ENCODE peak calls at places on chromosomes 13 and 19, in seven cellular contexts. L is heart right ventricle, I is breast epithelium, D is ovary, W is thoracic aorta, C is neural progenitor cell, S is left ventricle myocardium inferior. Q is an unnamed sample.

GRCh38 chr13:35814573-35814972 is 316.6 kb downstream of the DCLK1 start:
- DNase-seq in L (no peak), I (no peak), D (no peak), W (no peak), C (no peak), S (no peak), Q (peak; percentile 52)

GRCh38 chr19:53549354-53549753 is 11.4 kb downstream of the ZNF331 start:
- DNase-seq in L (no peak), I (no peak), D (no peak), W (no peak), C (no peak), S (no peak), Q (peak; percentile 96)

GRCh38 chr19:48308695-48309586 is 16.4 kb upstream of the EMP3 start:
- DNase-seq in L (no peak), I (no peak), D (no peak), W (no peak), C (peak; percentile 55), S (no peak), Q (peak; percentile 48)

GRCh38 chr19:46021531-46022041 is 1.3 kb downstream of the PGLYRP1 start:
- DNase-seq in L (no peak), I (peak; percentile 48), D (no peak), W (no peak), C (no peak), S (no peak), Q (no peak)

GRCh38 chr13:99464441-99464949 is 36.8 kb upstream of the TM9SF2 start:
- DNase-seq in L (no peak), I (no peak), D (no peak), W (no peak), C (no peak), S (no peak), Q (peak; percentile 83)

GRCh38 chr19:42419309-42419708 is 7.9 kb downstream of the LIPE start:
- DNase-seq in L (peak; percentile 68), I (no peak), D (no peak), W (no peak), C (no peak), S (peak; percentile 57), Q (no peak)

GRCh38 chr19:1808395-1808731 is 3.7 kb downstream of the ATP8B3 start:
- DNase-seq in L (no peak), I (no peak), D (no peak), W (no peak), C (no peak), S (no peak), Q (no peak)

GRCh38 chr19:33248104-33248503 is 22.5 kb upstream of the SLC7A10 start:
- DNase-seq in L (no peak), I (no peak), D (no peak), W (no peak), C (no peak), S (no peak), Q (no peak)

GRCh38 chr13:107348931-107349330 is 781.0 kb upstream of the ARGLU1 start:
- DNase-seq in L (no peak), I (no peak), D (no peak), W (no peak), C (no peak), S (no peak), Q (peak; percentile 79)

GRCh38 chr13:39612023-39612637 is 9.1 kb upstream of the LHFPL6 start:
- DNase-seq in L (no peak), I (peak; percentile 53), D (peak; percentile 83), W (peak; percentile 47), C (peak; percentile 82), S (no peak), Q (peak; percentile 84)

GRCh38 chr13:110403315-110403714 is 96.2 kb downstream of the COL4A2 start:
- DNase-seq in L (no peak), I (no peak), D (no peak), W (no peak), C (no peak), S (no peak), Q (peak; percentile 60)

GRCh38 chr13:26557393-26558073 is at the start of gene WASF3:
- DNase-seq in L (peak; percentile 95), I (peak; percentile 85), D (peak; percentile 96), W (peak; percentile 57), C (peak; percentile 99), S (peak; percentile 94), Q (peak; percentile 86)

GRCh38 chr13:103130681-103131210 is 64.5 kb upstream of the SLC10A2 start:
- DNase-seq in L (no peak), I (no peak), D (no peak), W (no peak), C (no peak), S (no peak), Q (no peak)

GRCh38 chr13:66618702-66619101 is 611.4 kb downstream of the PCDH9 start:
- DNase-seq in L (no peak), I (no peak), D (no peak), W (no peak), C (peak; percentile 7), S (no peak), Q (peak; percentile 10)

GRCh38 chr19:35783469-35784400 is 8.4 kb downstream of the ARHGAP33 start:
- DNase-seq in L (no peak), I (no peak), D (peak; percentile 23), W (no peak), C (no peak), S (no peak), Q (no peak)
- H3K4me3 ChIP-seq in L (no peak overlapping the region), I (no peak overlapping the region), D (no peak overlapping the region), W (no peak overlapping the region), C (peak overlapping the region; percentile 43), S (no peak overlapping the region), Q (no peak overlapping the region)

GRCh38 chr13:30856004-30856790 is 49.9 kb upstream of the MEDAG start:
- DNase-seq in L (no peak), I (no peak), D (no peak), W (no peak), C (no peak), S (no peak), Q (no peak)

GRCh38 chr13:30857636-30858035 is 48.4 kb upstream of the MEDAG start:
- DNase-seq in L (no peak), I (no peak), D (no peak), W (no peak), C (no peak), S (no peak), Q (no peak)

GRCh38 chr13:30859326-30859725 is 46.7 kb upstream of the MEDAG start:
- DNase-seq in L (no peak), I (no peak), D (no peak), W (no peak), C (peak; percentile 20), S (no peak), Q (no peak)

GRCh38 chr13:30855569-30855968 is 50.5 kb upstream of the MEDAG start:
- DNase-seq in L (no peak), I (no peak), D (no peak), W (no peak), C (no peak), S (no peak), Q (no peak)

DNA sequence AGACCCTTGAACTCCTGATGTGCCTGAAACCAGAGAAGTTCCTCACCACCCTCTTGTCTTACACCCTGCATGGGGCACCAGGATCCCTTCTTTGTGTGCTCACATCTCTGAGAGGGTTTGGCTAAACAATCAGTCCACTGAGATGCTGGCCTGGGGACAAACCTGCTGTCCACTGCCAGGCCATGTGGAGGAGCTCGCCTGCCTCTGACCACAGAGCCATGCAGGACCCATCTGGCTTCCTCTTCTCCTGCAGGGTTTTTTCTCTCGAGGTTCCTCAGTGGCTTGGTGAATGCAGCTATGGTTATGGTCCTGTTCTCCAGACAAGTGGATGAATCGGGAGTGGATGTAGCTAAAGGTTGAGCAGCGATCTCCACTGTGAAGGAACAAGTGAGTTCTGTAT is 49.1 kb upstream of the MEDAG start:
- DNase-seq in L (no peak), I (no peak), D (no peak), W (no peak), C (no peak), S (no peak), Q (no peak)
- TF ChIP-seq CTCF in L (no peak), I (no peak), D (no peak), W (no peak), C (no peak), S (no peak), Q (no peak)

DNA sequence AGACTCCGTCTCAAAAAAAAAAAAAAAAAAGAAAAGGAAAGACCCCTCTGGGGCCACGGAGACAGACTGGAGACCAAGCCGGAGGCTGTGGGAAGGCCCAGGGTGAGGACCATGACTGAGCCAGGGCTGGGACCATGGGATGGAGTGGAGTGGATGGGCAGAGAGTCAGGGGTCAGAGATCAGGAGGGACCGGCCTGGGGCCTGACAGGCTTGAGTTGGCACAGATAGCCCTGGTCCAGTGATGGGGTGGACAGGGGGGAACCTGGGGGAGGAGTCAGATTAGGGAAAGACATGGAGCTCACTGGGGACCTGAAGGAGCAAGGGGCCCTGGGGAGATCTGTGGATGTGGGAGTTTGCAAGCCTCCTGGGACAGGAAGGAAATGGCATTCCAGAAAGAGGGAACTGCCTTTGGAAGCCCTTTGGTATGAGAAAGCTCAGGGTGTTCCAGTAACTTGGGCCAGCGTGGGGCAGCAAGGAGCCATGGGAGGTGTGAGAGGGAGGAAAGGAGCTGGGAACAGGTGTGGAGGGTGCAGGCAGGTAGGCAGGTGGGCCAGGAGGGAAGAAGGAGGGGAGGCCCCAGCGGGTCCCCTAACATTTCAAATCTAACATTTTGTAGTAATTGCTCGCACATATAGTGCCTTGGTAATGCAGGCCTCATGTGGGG is 6.3 kb upstream of the RPL13A start:
- DNase-seq in L (no peak), I (no peak), D (no peak), W (no peak), C (no peak), S (no peak), Q (no peak)
- H3K4me3 ChIP-seq in L (no peak overlapping the region), I (no peak overlapping the region), D (no peak overlapping the region), W (no peak overlapping the region), C (no peak overlapping the region), S (no peak overlapping the region), Q (no peak overlapping the region)

GRCh38 chr19:6766357-6767080 is 716 bp downstream of the SH2D3A start:
- DNase-seq in L (no peak), I (no peak), D (no peak), W (no peak), C (no peak), S (no peak), Q (no peak)

GRCh38 chr19:6767357-6768235 is at the start of gene SH2D3A:
- DNase-seq in L (peak; percentile 59), I (peak; percentile 94), D (no peak), W (no peak), C (peak; percentile 96), S (peak; percentile 51), Q (peak; percentile 37)

GRCh38 chr19:6768236-6768785 is 1.1 kb upstream of the SH2D3A start:
- DNase-seq in L (no peak), I (no peak), D (no peak), W (no peak), C (no peak), S (no peak), Q (no peak)

GRCh38 chr19:6767081-6767356 is 216 bp downstream of the SH2D3A start:
- DNase-seq in L (no peak), I (no peak), D (no peak), W (no peak), C (peak; percentile 34), S (no peak), Q (no peak)

DNA sequence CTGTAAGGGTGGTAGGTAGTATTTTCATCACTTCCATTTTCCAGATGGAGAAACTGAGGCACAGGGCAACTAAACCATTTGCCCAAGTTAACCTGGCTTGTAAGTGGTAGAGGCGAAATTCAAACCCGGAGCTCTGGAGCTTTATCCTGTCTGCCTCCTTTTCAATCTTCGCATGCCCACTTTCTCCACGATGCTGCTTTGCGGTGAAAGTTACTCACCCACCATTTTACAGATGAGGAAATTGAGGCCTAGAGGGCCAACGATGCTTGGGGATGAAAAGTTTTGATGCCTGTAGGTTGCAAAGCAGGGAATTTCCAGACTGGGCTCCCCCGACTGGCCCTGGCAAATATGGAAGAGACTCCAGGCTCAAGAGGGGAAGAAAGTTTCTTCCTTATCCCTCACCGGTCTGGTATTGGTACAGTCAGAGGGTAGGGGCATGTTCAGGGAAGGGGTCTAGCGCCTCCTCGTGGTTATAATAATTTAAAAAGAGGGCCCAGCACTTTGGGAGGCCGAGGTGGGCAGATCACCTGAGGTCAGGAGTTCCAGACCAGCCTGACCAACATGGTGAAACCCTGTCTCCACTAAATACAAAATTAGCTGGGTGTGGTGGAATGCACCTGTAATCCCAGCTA is 1.9 kb upstream of the SH2D3A start:
- DNase-seq in L (no peak), I (no peak), D (no peak), W (no peak), C (peak; percentile 64), S (no peak), Q (peak; percentile 42)
- TF ChIP-seq CTCF in L (peak; percentile 33), I (no peak), D (no peak), W (no peak), C (peak; percentile 62), S (peak; percentile 53), Q (peak; percentile 51)

Q was measured in fibroblast of villous mesenchyme.